ENCODE peak calls at places on chromosome 9, in eight cellular contexts. C is right atrium auricular region; X is OCI-LY7; A is psoas muscle; U is naive thymus-derived CD4-positive, alpha-beta T cell; H is sigmoid colon; L is neuronal stem cell; O is skeletal muscle cell. P is an unnamed sample.

GRCh38 chr9:115232375-115232774 is 114.4 kb upstream of the TNC start:
- DNase-seq in H (no peak), U (no peak), O (no peak), A (no peak), X (no peak), C (no peak), L (no peak), P (no peak)

GRCh38 chr9:81372628-81373191 is 316.6 kb downstream of the TLE1 start:
- DNase-seq in L (no peak), C (no peak), O (no peak), A (peak), U (no peak), X (no peak), H (no peak), P (no peak)

GRCh38 chr9:102740578-102740977 is 254.6 kb upstream of the CYLC2 start:
- DNase-seq in H (no peak), U (no peak), C (no peak), L (no peak), O (no peak), X (no peak), A (no peak), P (no peak)

GRCh38 chr9:23557691-23558090 is 268.3 kb downstream of the ELAVL2 start:
- DNase-seq in H (no peak), U (no peak), O (peak), C (no peak), A (no peak), X (no peak), L (no peak), P (no peak)

GRCh38 chr9:14715102-14715501 is 7.4 kb downstream of the CER1 start:
- DNase-seq in L (no peak), H (no peak), A (no peak), C (no peak), U (no peak), O (no peak), X (no peak), P (no peak)

GRCh38 chr9:137168575-137168906 is 1.3 kb downstream of the LRRC26 start:
- DNase-seq in L (no peak), C (no peak), U (peak), A (no peak), X (no peak), H (no peak), O (no peak), P (peak)

GRCh38 chr9:33510264-33511183 is 13.5 kb upstream of the ANKRD18B start:
- DNase-seq in O (no peak), X (no peak), L (no peak), C (peak), U (peak), H (peak), A (peak), P (peak)

GRCh38 chr9:89362647-89363310 is 44.5 kb downstream of the SECISBP2 start:
- DNase-seq in L (no peak), U (no peak), O (no peak), H (peak), C (no peak), X (no peak), A (no peak), P (peak)

GRCh38 chr9:134067904-134068741 is at the start of gene BRD3:
- DNase-seq in H (peak), O (peak), L (peak), C (peak), X (peak), U (peak), A (peak), P (peak)

GRCh38 chr9:125433461-125434001 is 171.9 kb downstream of the GAPVD1 start:
- DNase-seq in A (no peak), L (no peak), U (no peak), X (no peak), C (no peak), H (peak), O (no peak), P (no peak)

GRCh38 chr9:121122450-121123032 is 47.8 kb downstream of the CNTRL start:
- DNase-seq in X (no peak), C (no peak), U (no peak), A (no peak), L (no peak), H (no peak), O (no peak), P (no peak)

GRCh38 chr9:100811643-100812042 is 216.9 kb upstream of the PLPPR1 start:
- DNase-seq in L (no peak), X (no peak), C (no peak), H (no peak), O (no peak), U (no peak), A (no peak), P (no peak)

GRCh38 chr9:133971121-133971951 is 20.8 kb downstream of the VAV2 start:
- DNase-seq in A (peak), C (no peak), U (no peak), O (no peak), X (no peak), L (no peak), H (no peak), P (no peak)

GRCh38 chr9:19113964-19114679 is 11.4 kb upstream of the HAUS6 start:
- DNase-seq in L (no peak), C (no peak), A (no peak), X (no peak), O (no peak), H (no peak), U (no peak), P (no peak)

GRCh38 chr9:122309861-122310260 is 45.2 kb downstream of the MRRF start:
- DNase-seq in H (no peak), L (no peak), U (no peak), A (no peak), O (no peak), X (no peak), C (no peak), P (no peak)
- H3K4me3 ChIP-seq in H (no peak), L (no peak), U (no peak), A (no peak), O (no peak), X (no peak), C (no peak), P (no peak)

DNA sequence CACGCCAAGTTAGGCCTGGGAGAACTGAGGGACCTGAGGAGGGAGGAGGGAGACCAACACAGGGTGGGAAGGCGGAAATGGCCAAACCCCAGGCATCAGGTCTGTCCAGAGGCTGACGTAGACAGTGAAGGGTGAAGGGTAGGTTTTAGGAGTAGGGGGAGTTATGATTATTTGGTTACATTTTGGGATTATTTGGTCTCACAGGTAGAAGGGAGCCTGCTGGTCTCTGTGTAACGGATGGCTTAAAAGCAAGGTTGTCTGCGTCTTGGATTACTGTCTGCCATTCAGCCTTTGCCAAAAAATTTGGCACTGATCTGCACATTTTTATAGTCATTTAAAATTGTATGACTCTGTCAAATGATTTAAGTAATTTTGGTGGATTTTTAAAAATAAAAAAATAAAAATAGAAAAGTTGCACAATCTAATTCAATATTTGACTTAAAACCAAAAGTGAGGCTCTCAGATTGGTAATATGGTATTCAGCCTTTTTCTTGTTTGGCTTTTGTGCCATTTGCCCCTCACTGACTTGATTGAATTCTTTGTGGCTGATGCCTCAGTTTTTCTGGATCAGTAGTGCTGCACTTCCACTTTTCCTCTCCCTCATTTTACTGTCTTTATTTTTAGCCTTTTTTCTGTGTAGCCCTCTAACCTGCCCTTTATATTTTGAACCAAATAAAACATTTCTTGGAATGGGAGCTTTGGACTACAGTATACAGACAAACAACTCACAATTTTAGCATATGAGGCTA is 3.6 kb upstream of the MSMP start:
- DNase-seq in C (no peak), U (no peak), A (no peak), L (no peak), H (no peak), O (no peak), X (no peak), P (no peak)
- H3K4me3 ChIP-seq in C (peak), U (peak), A (peak), L (peak), H (peak), O (peak), X (peak), P (peak)

GRCh38 chr9:38272710-38273109 is 119.8 kb upstream of the ALDH1B1 start:
- DNase-seq in U (no peak), A (no peak), O (no peak), X (no peak), L (no peak), H (no peak), C (no peak), P (no peak)
- H3K4me3 ChIP-seq in U (no peak), A (no peak), O (no peak), X (no peak), L (no peak), H (no peak), C (no peak), P (no peak)

DNA sequence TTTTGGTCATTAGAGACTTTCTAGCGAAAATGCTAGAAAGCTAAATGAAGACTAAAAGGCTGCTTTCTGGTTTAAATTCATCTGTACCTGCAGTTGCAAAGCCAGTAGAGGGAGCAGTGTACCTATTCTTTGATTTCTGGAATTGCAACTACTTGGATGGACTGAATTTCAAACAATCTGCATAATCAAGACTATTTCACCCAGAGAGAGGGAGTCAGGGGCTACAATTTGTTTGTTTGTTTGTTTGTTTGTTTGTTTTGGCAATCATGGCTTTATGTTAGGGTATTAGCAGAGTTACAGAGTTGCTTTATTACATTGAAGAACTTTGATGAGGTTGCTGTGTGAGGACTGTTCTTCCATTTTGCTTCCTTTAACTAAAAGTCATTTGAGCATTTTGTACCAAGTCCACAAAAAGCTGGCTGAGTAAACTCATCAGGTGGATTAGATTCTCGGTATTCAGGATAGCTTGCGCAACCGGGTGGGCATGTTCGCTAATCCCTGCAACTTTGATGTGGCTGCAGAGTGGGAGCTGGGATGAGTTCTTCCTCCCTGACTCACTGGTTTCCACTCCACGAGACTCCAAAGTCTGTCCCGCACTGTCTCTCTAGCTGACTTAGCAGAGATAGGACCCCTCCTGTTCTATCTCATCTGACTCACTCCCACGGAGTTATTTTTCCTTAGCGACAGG is 80.0 kb upstream of the TUT7 start:
- DNase-seq in H (peak), C (peak), L (peak), U (no peak), O (peak), A (peak), X (peak), P (no peak)
- H3K4me3 ChIP-seq in H (no peak), C (no peak), L (no peak), U (no peak), O (no peak), A (no peak), X (no peak), P (no peak)

GRCh38 chr9:34685591-34685990 is 5.5 kb downstream of the CCL19 start:
- DNase-seq in X (no peak), H (no peak), C (no peak), L (no peak), A (no peak), O (no peak), U (no peak), P (no peak)

GRCh38 chr9:34686732-34687131 is 4.3 kb downstream of the CCL19 start:
- DNase-seq in L (no peak), A (no peak), C (no peak), X (no peak), H (peak), O (no peak), U (no peak), P (no peak)

GRCh38 chr9:34684816-34685215 is 6.3 kb downstream of the CCL19 start:
- DNase-seq in X (no peak), A (no peak), C (no peak), O (no peak), L (no peak), H (no peak), U (no peak), P (no peak)

GRCh38 chr9:34687631-34688030 is 3.4 kb downstream of the CCL19 start:
- DNase-seq in C (no peak), H (peak), U (no peak), O (no peak), A (no peak), X (no peak), L (no peak), P (no peak)

GRCh38 chr9:34686231-34686630 is 4.8 kb downstream of the CCL19 start:
- DNase-seq in L (no peak), A (peak), C (no peak), U (no peak), O (peak), H (no peak), X (no peak), P (no peak)
- H3K4me3 ChIP-seq in L (no peak), A (no peak), C (no peak), U (no peak), O (no peak), H (no peak), X (no peak), P (no peak)